ENCODE peak calls at places on chromosomes 5 and 9, in seven cellular contexts. One of them, this sample, is unnamed.

GRCh38 chr5:87360132-87360531 is 52.6 kb downstream of the CCNH start:
- DNase-seq in stimulated activated CD8-positive, alpha-beta memory T cell treated with anti-CD3 and anti-CD28 coated beads, Interleukin-15, amount 100 ng/mL, for 24 hours: no peak
- DNase-seq in activated T-cell treated with anti-CD3 and anti-CD28 coated beads, Interleukin-2, amount 50 U/mL, for 48 hours: no peak
- DNase-seq in activated effector memory CD4-positive, alpha-beta T cell treated with Interleukin-2 at 50 U/mL for 16 hours: no peak
- DNase-seq in ELF-1: no peak
- DNase-seq in left ventricle myocardium inferior: no peak
- DNase-seq in GM20000: no peak
- DNase-seq in this sample: no peak

GRCh38 chr9:111161015-111161415 is 122.7 kb upstream of the LPAR1 start:
- DNase-seq in stimulated activated CD8-positive, alpha-beta memory T cell treated with anti-CD3 and anti-CD28 coated beads, Interleukin-15, amount 100 ng/mL, for 24 hours: no peak
- DNase-seq in activated T-cell treated with anti-CD3 and anti-CD28 coated beads, Interleukin-2, amount 50 U/mL, for 48 hours: no peak
- DNase-seq in activated effector memory CD4-positive, alpha-beta T cell treated with Interleukin-2 at 50 U/mL for 16 hours: no peak
- DNase-seq in ELF-1: no peak
- DNase-seq in left ventricle myocardium inferior: no peak
- DNase-seq in GM20000: no peak
- DNase-seq in this sample: no peak

GRCh38 chr5:74786851-74787250 is 19.8 kb downstream of the NSA2 start:
- DNase-seq in stimulated activated CD8-positive, alpha-beta memory T cell treated with anti-CD3 and anti-CD28 coated beads, Interleukin-15, amount 100 ng/mL, for 24 hours: no peak
- DNase-seq in activated T-cell treated with anti-CD3 and anti-CD28 coated beads, Interleukin-2, amount 50 U/mL, for 48 hours: no peak
- DNase-seq in activated effector memory CD4-positive, alpha-beta T cell treated with Interleukin-2 at 50 U/mL for 16 hours: no peak
- DNase-seq in ELF-1: no peak
- DNase-seq in left ventricle myocardium inferior: no peak
- DNase-seq in GM20000: no peak
- DNase-seq in this sample: no peak

GRCh38 chr9:131500939-131501541 is 1.7 kb upstream of the POMT1 start:
- DNase-seq in stimulated activated CD8-positive, alpha-beta memory T cell treated with anti-CD3 and anti-CD28 coated beads, Interleukin-15, amount 100 ng/mL, for 24 hours: no peak
- DNase-seq in activated T-cell treated with anti-CD3 and anti-CD28 coated beads, Interleukin-2, amount 50 U/mL, for 48 hours: peak
- DNase-seq in activated effector memory CD4-positive, alpha-beta T cell treated with Interleukin-2 at 50 U/mL for 16 hours: peak
- DNase-seq in ELF-1: peak
- DNase-seq in left ventricle myocardium inferior: no peak
- DNase-seq in GM20000: no peak
- DNase-seq in this sample: no peak

GRCh38 chr9:115997923-115998322 is 155.7 kb upstream of the PAPPA start:
- DNase-seq in stimulated activated CD8-positive, alpha-beta memory T cell treated with anti-CD3 and anti-CD28 coated beads, Interleukin-15, amount 100 ng/mL, for 24 hours: no peak
- DNase-seq in activated T-cell treated with anti-CD3 and anti-CD28 coated beads, Interleukin-2, amount 50 U/mL, for 48 hours: no peak
- DNase-seq in activated effector memory CD4-positive, alpha-beta T cell treated with Interleukin-2 at 50 U/mL for 16 hours: no peak
- DNase-seq in ELF-1: no peak
- DNase-seq in left ventricle myocardium inferior: no peak
- DNase-seq in GM20000: no peak
- DNase-seq in this sample: no peak

GRCh38 chr5:56321236-56321881 is 88.2 kb upstream of the ANKRD55 start:
- DNase-seq in stimulated activated CD8-positive, alpha-beta memory T cell treated with anti-CD3 and anti-CD28 coated beads, Interleukin-15, amount 100 ng/mL, for 24 hours: no peak
- DNase-seq in activated T-cell treated with anti-CD3 and anti-CD28 coated beads, Interleukin-2, amount 50 U/mL, for 48 hours: peak
- DNase-seq in activated effector memory CD4-positive, alpha-beta T cell treated with Interleukin-2 at 50 U/mL for 16 hours: no peak
- DNase-seq in ELF-1: no peak
- DNase-seq in left ventricle myocardium inferior: no peak
- DNase-seq in GM20000: no peak
- DNase-seq in this sample: no peak

GRCh38 chr5:43571237-43571636 is 14.4 kb upstream of the PAIP1 start:
- DNase-seq in stimulated activated CD8-positive, alpha-beta memory T cell treated with anti-CD3 and anti-CD28 coated beads, Interleukin-15, amount 100 ng/mL, for 24 hours: no peak
- DNase-seq in activated T-cell treated with anti-CD3 and anti-CD28 coated beads, Interleukin-2, amount 50 U/mL, for 48 hours: no peak
- DNase-seq in activated effector memory CD4-positive, alpha-beta T cell treated with Interleukin-2 at 50 U/mL for 16 hours: no peak
- DNase-seq in ELF-1: no peak
- DNase-seq in left ventricle myocardium inferior: no peak
- DNase-seq in GM20000: no peak
- DNase-seq in this sample: no peak

GRCh38 chr5:113236536-113237308 is 198.1 kb downstream of the TSSK1B start:
- DNase-seq in stimulated activated CD8-positive, alpha-beta memory T cell treated with anti-CD3 and anti-CD28 coated beads, Interleukin-15, amount 100 ng/mL, for 24 hours: no peak
- DNase-seq in activated T-cell treated with anti-CD3 and anti-CD28 coated beads, Interleukin-2, amount 50 U/mL, for 48 hours: no peak
- DNase-seq in activated effector memory CD4-positive, alpha-beta T cell treated with Interleukin-2 at 50 U/mL for 16 hours: no peak
- DNase-seq in ELF-1: no peak
- DNase-seq in left ventricle myocardium inferior: no peak
- DNase-seq in GM20000: no peak
- DNase-seq in this sample: no peak

GRCh38 chr9:133002147-133003070 is 23.9 kb downstream of the GFI1B start:
- DNase-seq in stimulated activated CD8-positive, alpha-beta memory T cell treated with anti-CD3 and anti-CD28 coated beads, Interleukin-15, amount 100 ng/mL, for 24 hours: no peak
- DNase-seq in activated T-cell treated with anti-CD3 and anti-CD28 coated beads, Interleukin-2, amount 50 U/mL, for 48 hours: no peak
- DNase-seq in activated effector memory CD4-positive, alpha-beta T cell treated with Interleukin-2 at 50 U/mL for 16 hours: no peak
- DNase-seq in ELF-1: no peak
- DNase-seq in left ventricle myocardium inferior: no peak
- DNase-seq in GM20000: no peak
- DNase-seq in this sample: no peak

GRCh38 chr9:104073770-104074133 is 20.4 kb upstream of the SMC2 start:
- DNase-seq in stimulated activated CD8-positive, alpha-beta memory T cell treated with anti-CD3 and anti-CD28 coated beads, Interleukin-15, amount 100 ng/mL, for 24 hours: no peak
- DNase-seq in activated T-cell treated with anti-CD3 and anti-CD28 coated beads, Interleukin-2, amount 50 U/mL, for 48 hours: no peak
- DNase-seq in activated effector memory CD4-positive, alpha-beta T cell treated with Interleukin-2 at 50 U/mL for 16 hours: no peak
- DNase-seq in ELF-1: no peak
- DNase-seq in left ventricle myocardium inferior: no peak
- DNase-seq in GM20000: no peak
- DNase-seq in this sample: no peak

GRCh38 chr5:158406884-158407790 is 548.2 kb upstream of the CLINT1 start:
- DNase-seq in stimulated activated CD8-positive, alpha-beta memory T cell treated with anti-CD3 and anti-CD28 coated beads, Interleukin-15, amount 100 ng/mL, for 24 hours: no peak
- DNase-seq in activated T-cell treated with anti-CD3 and anti-CD28 coated beads, Interleukin-2, amount 50 U/mL, for 48 hours: no peak
- DNase-seq in activated effector memory CD4-positive, alpha-beta T cell treated with Interleukin-2 at 50 U/mL for 16 hours: no peak
- DNase-seq in ELF-1: no peak
- DNase-seq in left ventricle myocardium inferior: no peak
- DNase-seq in GM20000: no peak
- DNase-seq in this sample: no peak